ENCODE peak calls at places on chromosome 17, in four cellular contexts. S is lower lobe of right lung, O is mammary epithelial cell, H is SK-N-SH. C is an unnamed sample.

GRCh38 chr17:28570716-28571254 is 539 bp downstream of the PIGS start:
- DNase-seq in S (peak; percentile 54), O (no peak), H (peak; percentile 67), C (peak; percentile 48)

GRCh38 chr17:7393613-7394451 is 493 bp downstream of the PLSCR3 start:
- DNase-seq in S (no peak), O (peak; percentile 58), H (peak; percentile 74), C (no peak)

GRCh38 chr17:58679263-58680037 is 12.4 kb downstream of the TEX14 start:
- DNase-seq in S (no peak), O (peak; percentile 97), H (no peak), C (peak; percentile 73)

GRCh38 chr17:50946891-50947843 is 81.0 kb upstream of the TOB1 start:
- DNase-seq in S (no peak), O (no peak), H (no peak), C (no peak)

GRCh38 chr17:74598346-74599022 is 6.4 kb upstream of the CD300LD start:
- DNase-seq in S (no peak), O (no peak), H (no peak), C (no peak)

GRCh38 chr17:43753488-43754129 is 5.0 kb downstream of the SOST start:
- DNase-seq in S (no peak), O (peak; percentile 82), H (no peak), C (no peak)

GRCh38 chr17:39739020-39739884 is 1.5 kb downstream of the GRB7 start:
- DNase-seq in S (peak; percentile 83), O (peak; percentile 87), H (peak; percentile 41), C (no peak)

GRCh38 chr17:29653995-29654714 is 31.4 kb upstream of the CORO6 start:
- DNase-seq in S (no peak), O (no peak), H (no peak), C (no peak)

GRCh38 chr17:27362503-27362902 is 68.6 kb downstream of the WSB1 start:
- DNase-seq in S (no peak), O (no peak), H (no peak), C (no peak)

GRCh38 chr17:71548540-71549190 is 572.2 kb upstream of the SOX9 start:
- DNase-seq in S (no peak), O (peak; percentile 71), H (no peak), C (no peak)

GRCh38 chr17:51435641-51436091 is 175.3 kb downstream of the UTP18 start:
- DNase-seq in S (peak; percentile 61), O (no peak), H (peak; percentile 66), C (peak; percentile 87)

GRCh38 chr17:1055751-1056645 is 59.1 kb downstream of the TIMM22 start:
- DNase-seq in S (peak; percentile 65), O (peak; percentile 27), H (peak; percentile 90), C (peak; percentile 67)

GRCh38 chr17:39095309-39095686 is 56.1 kb downstream of the PLXDC1 start:
- DNase-seq in S (no peak), O (no peak), H (no peak), C (no peak)

GRCh38 chr17:21194688-21195087 is 19.3 kb downstream of the TMEM11 start:
- DNase-seq in S (no peak), O (no peak), H (peak; percentile 70), C (peak; percentile 82)

GRCh38 chr17:70535986-70536385 is 366.7 kb downstream of the KCNJ2 start:
- DNase-seq in S (no peak), O (peak; percentile 15), H (no peak), C (no peak)

GRCh38 chr17:12352127-12352526 is 313.6 kb upstream of the MYOCD start:
- DNase-seq in S (no peak), O (no peak), H (no peak), C (no peak)

GRCh38 chr17:8223356-8224063 is 13.1 kb upstream of the AURKB start:
- DNase-seq in S (peak; percentile 82), O (no peak), H (peak; percentile 54), C (peak; percentile 38)

GRCh38 chr17:71975998-71976649 is 144.7 kb upstream of the SOX9 start:
- DNase-seq in S (peak; percentile 49), O (peak; percentile 98), H (peak; percentile 38), C (peak; percentile 51)

GRCh38 chr17:58245428-58246103 is 7.2 kb downstream of the LPO start:
- DNase-seq in S (no peak), O (no peak), H (no peak), C (no peak)

GRCh38 chr17:382644-383533 is 30.3 kb upstream of the RPH3AL start:
- DNase-seq in S (no peak), O (no peak), H (peak; percentile 73), C (peak; percentile 39)

GRCh38 chr17:35068249-35068648 is 4.7 kb upstream of the RFFL start:
- DNase-seq in S (no peak), O (no peak), H (no peak), C (no peak)

GRCh38 chr17:35069311-35069710 is 5.8 kb upstream of the RFFL start:
- DNase-seq in S (no peak), O (no peak), H (no peak), C (no peak)

GRCh38 chr17:35062284-35062683 is 1.2 kb downstream of the RFFL start:
- DNase-seq in S (no peak), O (no peak), H (no peak), C (no peak)

GRCh38 chr17:35065880-35066279 is 2.4 kb upstream of the RFFL start:
- DNase-seq in S (no peak), O (no peak), H (no peak), C (no peak)

GRCh38 chr17:35063514-35064223 is at the start of gene RFFL:
- DNase-seq in S (peak; percentile 89), O (peak; percentile 100), H (peak; percentile 23), C (peak; percentile 85)
- H3K4me1 ChIP-seq in S (peaks cover 26% of the 10 kb centered on the region), O (peaks cover 23% of the 10 kb centered on the region), H (peaks cover 13% of the 10 kb centered on the region), C (peaks cover 7% of the 10 kb centered on the region)

GRCh38 chr17:66967867-66968543 is 3.5 kb downstream of the CACNG4 start:
- DNase-seq in S (no peak), O (no peak), H (no peak), C (no peak)

GRCh38 chr17:66966529-66967418 is 2.3 kb downstream of the CACNG4 start:
- DNase-seq in S (no peak), O (no peak), H (peak; percentile 68), C (no peak)

GRCh38 chr17:66964930-66965800 is 658 bp downstream of the CACNG4 start:
- DNase-seq in S (no peak), O (no peak), H (peak; percentile 99), C (peak; percentile 86)

GRCh38 chr17:66964083-66964771 is at the start of gene CACNG4:
- DNase-seq in S (no peak), O (no peak), H (peak; percentile 95), C (peak; percentile 61)

GRCh38 chr17:66965801-66966528 is 1.5 kb downstream of the CACNG4 start:
- DNase-seq in S (no peak), O (no peak), H (no peak), C (no peak)
- TF ChIP-seq CTCF in S (no peak), O (no peak), H (no peak), C (no peak)

GRCh38 chr17:76840884-76841775 is 27.1 kb upstream of the MGAT5B start:
- DNase-seq in S (no peak), O (no peak), H (peak; percentile 67), C (no peak)
- H3K27me3 ChIP-seq in S (peaks cover 38% of the 10 kb centered on the region), O (peaks cover 3% of the 10 kb centered on the region), H (peaks cover 23% of the 10 kb centered on the region), C (no peaks in the 10 kb centered on the region)

GRCh38 chr17:77445908-77446535 is 305.3 kb downstream of the SEC14L1 start:
- DNase-seq in S (peak; percentile 73), O (no peak), H (no peak), C (no peak)
- H3K4me1 ChIP-seq in S (peaks cover 81% of the 10 kb centered on the region), O (peaks cover 35% of the 10 kb centered on the region), H (peaks cover 23% of the 10 kb centered on the region), C (peaks cover 26% of the 10 kb centered on the region)

GRCh38 chr17:14359251-14359939 is 58.5 kb downstream of the HS3ST3B1 start:
- DNase-seq in S (no peak), O (no peak), H (no peak), C (no peak)
- TF ChIP-seq CTCF in S (no peak), O (no peak), H (no peak), C (no peak)

GRCh38 chr17:49067163-49067562 is 65.4 kb upstream of the B4GALNT2 start:
- DNase-seq in S (no peak), O (peak; percentile 15), H (no peak), C (no peak)
- H3K27me3 ChIP-seq in S (no peaks in the 10 kb centered on the region), O (no peaks in the 10 kb centered on the region), H (peaks cover 96% of the 10 kb centered on the region), C (peaks cover 18% of the 10 kb centered on the region)

GRCh38 chr17:45677770-45678169 is 106.3 kb upstream of the CRHR1 start:
- DNase-seq in S (peak; percentile 2), O (peak; percentile 25), H (no peak), C (no peak)
- H3K4me1 ChIP-seq in S (no peaks in the 10 kb centered on the region), O (no peaks in the 10 kb centered on the region), H (no peaks in the 10 kb centered on the region), C (no peaks in the 10 kb centered on the region)

GRCh38 chr17:78343099-78343432 is 16.8 kb downstream of the SOCS3 start:
- DNase-seq in S (peak; percentile 81), O (peak; percentile 74), H (peak; percentile 62), C (no peak)
- TF ChIP-seq CTCF in S (no peak), O (no peak), H (peak; percentile 4), C (no peak)

DNA sequence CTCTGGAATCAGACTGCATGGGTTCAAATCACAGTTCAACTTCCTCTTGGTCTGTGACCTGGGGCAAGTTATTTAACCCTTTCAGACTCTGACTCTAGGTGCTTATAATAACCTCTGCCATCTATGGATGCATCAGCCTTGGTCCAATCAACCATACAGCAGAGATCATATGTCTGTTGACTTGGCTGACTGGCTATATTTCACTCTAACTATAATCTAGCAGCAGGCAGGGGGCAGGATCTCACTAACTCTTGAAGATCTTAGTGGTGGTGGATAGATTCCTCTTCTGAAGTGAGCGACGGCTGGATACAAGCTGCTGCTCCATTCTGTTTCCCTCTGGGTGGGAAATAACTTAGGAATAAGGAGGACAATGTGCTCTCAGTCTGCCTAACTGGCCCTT is 146.6 kb downstream of the SKAP1 start:
- DNase-seq in S (no peak), O (no peak), H (no peak), C (no peak)
- H3K27me3 ChIP-seq in S (peaks cover 7% of the 10 kb centered on the region), O (peaks cover 10% of the 10 kb centered on the region), H (peaks cover 73% of the 10 kb centered on the region), C (peaks cover 89% of the 10 kb centered on the region)

GRCh38 chr17:68518063-68518815 is 6.0 kb downstream of the PRKAR1A start:
- DNase-seq in S (no peak), O (no peak), H (no peak), C (no peak)

GRCh38 chr17:68514809-68515208 is 2.6 kb downstream of the PRKAR1A start:
- DNase-seq in S (no peak), O (peak; percentile 77), H (no peak), C (no peak)

GRCh38 chr17:68513932-68514331 is 1.7 kb downstream of the PRKAR1A start:
- DNase-seq in S (no peak), O (no peak), H (no peak), C (no peak)

GRCh38 chr17:68515238-68515637 is 3.0 kb downstream of the PRKAR1A start:
- DNase-seq in S (no peak), O (no peak), H (no peak), C (no peak)

DNA sequence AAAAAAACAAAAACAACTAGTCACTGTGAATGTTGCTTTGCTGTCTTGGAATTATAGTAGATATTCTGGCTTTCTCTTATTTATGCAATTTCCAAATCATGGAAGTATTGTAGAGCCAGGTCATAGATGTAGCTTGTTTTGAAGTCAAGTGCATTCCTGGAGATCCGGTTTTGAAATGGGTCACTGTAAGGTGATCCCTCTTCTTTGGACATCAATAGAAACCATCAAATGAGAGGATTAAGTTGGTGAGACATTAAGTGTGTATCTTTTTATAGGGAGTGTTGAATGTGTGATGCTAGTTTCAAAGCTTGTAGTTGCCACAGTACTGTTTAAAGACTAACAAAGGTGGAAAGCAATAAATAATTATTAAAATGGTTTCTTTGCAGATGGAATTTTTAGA is 4.5 kb downstream of the PRKAR1A start:
- DNase-seq in S (no peak), O (no peak), H (no peak), C (no peak)
- H3K4me1 ChIP-seq in S (peaks cover 63% of the 10 kb centered on the region), O (peaks cover 12% of the 10 kb centered on the region), H (peaks cover 17% of the 10 kb centered on the region), C (peaks cover 8% of the 10 kb centered on the region)